ENCODE peak calls at places on chromosome 22, in nine cellular contexts. T, C, Y, V, L, Q, F, S and N are unnamed samples.
A peak's percentile ranks its signal among the peaks of the same experiment; 100 is the strongest.

GRCh38 chr22:23495614-23496444 is 84.3 kb downstream of the IGLL1 start:
- DNase-seq in C (no peak), Y (no peak), S (no peak), V (no peak), F (no peak), T (no peak), L (no peak), Q (no peak), N (no peak)

GRCh38 chr22:49068861-49069260 is 758.8 kb downstream of the BRD1 start:
- DNase-seq in L (no peak), Q (no peak), F (no peak), V (no peak), S (no peak), T (no peak), Y (no peak), C (no peak), N (no peak)

GRCh38 chr22:23504522-23504921 is 75.6 kb downstream of the IGLL1 start:
- DNase-seq in L (no peak), S (no peak), Y (no peak), C (peak; percentile 25), F (no peak), T (no peak), V (no peak), Q (no peak), N (no peak)

GRCh38 chr22:46753761-46754109 is 8.7 kb upstream of the TBC1D22A start:
- DNase-seq in S (no peak), Y (no peak), L (no peak), V (no peak), Q (no peak), F (no peak), C (no peak), T (no peak), N (no peak)

GRCh38 chr22:22588485-22589164 is 29.6 kb upstream of the PRAME start:
- DNase-seq in T (no peak), F (no peak), S (no peak), C (no peak), Y (no peak), Q (no peak), V (no peak), L (no peak), N (no peak)

GRCh38 chr22:32788884-32789624 is 12.5 kb upstream of the TIMP3 start:
- DNase-seq in Y (no peak), V (no peak), F (no peak), T (peak; percentile 72), C (no peak), Q (no peak), L (no peak), S (no peak), N (no peak)

GRCh38 chr22:44102121-44102520 is 78.0 kb downstream of the PARVB start:
- DNase-seq in Y (no peak), S (no peak), Q (no peak), T (no peak), C (no peak), L (no peak), V (no peak), F (no peak), N (no peak)

GRCh38 chr22:47154621-47155081 is 392.2 kb downstream of the TBC1D22A start:
- DNase-seq in C (peak; percentile 88), F (no peak), L (no peak), Q (no peak), V (peak; percentile 67), S (no peak), T (peak; percentile 72), Y (no peak), N (peak; percentile 79)

GRCh38 chr22:49008682-49009235 is 818.9 kb downstream of the BRD1 start:
- DNase-seq in S (no peak), F (no peak), C (no peak), Y (peak; percentile 12), V (no peak), T (no peak), Q (no peak), L (peak; percentile 69), N (peak; percentile 41)

GRCh38 chr22:48253573-48253972 is 1491.1 kb downstream of the TBC1D22A start:
- DNase-seq in C (no peak), T (no peak), F (no peak), Y (no peak), Q (no peak), V (no peak), S (no peak), L (peak; percentile 64), N (no peak)

GRCh38 chr22:17924735-17925727 is 99.3 kb downstream of the MICAL3 start:
- DNase-seq in Q (no peak), C (no peak), T (no peak), V (peak; percentile 63), Y (no peak), S (no peak), L (peak; percentile 45), F (no peak), N (no peak)

GRCh38 chr22:41524809-41525449 is 19.3 kb downstream of the POLR3H start:
- DNase-seq in T (no peak), L (peak; percentile 77), Y (peak; percentile 38), C (no peak), Q (no peak), V (no peak), F (no peak), S (no peak), N (no peak)

GRCh38 chr22:46390652-46391301 is 55.3 kb downstream of the TRMU start:
- DNase-seq in C (peak; percentile 81), Y (no peak), Q (no peak), L (no peak), V (peak; percentile 70), T (peak; percentile 22), F (peak; percentile 27), S (peak; percentile 42), N (no peak)

GRCh38 chr22:31122532-31123291 is at the start of gene INPP5J:
- DNase-seq in V (peak; percentile 35), L (no peak), T (peak; percentile 39), F (peak; percentile 58), Y (peak; percentile 84), Q (peak; percentile 44), C (peak; percentile 90), S (peak; percentile 58), N (no peak)

GRCh38 chr22:23521442-23522113 is 58.5 kb downstream of the IGLL1 start:
- DNase-seq in T (peak; percentile 69), Q (peak; percentile 46), C (peak; percentile 97), Y (peak; percentile 92), F (peak; percentile 99), S (peak; percentile 84), V (peak; percentile 66), L (peak; percentile 91), N (peak; percentile 91)

DNA sequence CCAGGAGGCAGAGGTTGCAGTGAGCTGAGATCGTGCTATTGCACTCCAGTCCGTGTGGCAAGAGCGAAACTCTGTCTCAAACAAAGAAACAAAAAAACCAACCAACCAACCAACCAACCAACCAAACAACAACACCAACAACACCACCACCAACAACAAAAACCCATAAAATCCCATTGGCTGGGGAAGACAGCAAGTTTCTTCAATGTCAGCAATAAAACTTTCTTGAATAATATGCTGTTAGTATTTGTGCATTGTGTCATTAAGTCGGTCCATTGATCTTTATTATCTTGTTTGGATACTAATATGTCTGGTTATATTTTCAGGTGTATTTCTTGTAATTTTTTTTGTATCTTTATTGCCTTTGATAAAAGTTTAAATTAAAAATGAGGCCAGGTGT is 9.3 kb downstream of the GRK3 start:
- DNase-seq in F (no peak), T (no peak), L (no peak), S (no peak), V (no peak), C (no peak), Y (no peak), Q (no peak), N (no peak)
- H3K4me3 ChIP-seq in F (no peak overlapping the region), T (no peak overlapping the region), L (no peak overlapping the region), S (no peak overlapping the region), V (no peak overlapping the region), C (no peak overlapping the region), Y (no peak overlapping the region), Q (no peak overlapping the region), N (no peak overlapping the region)

GRCh38 chr22:37054078-37054440 is 2.5 kb downstream of the KCTD17 start:
- DNase-seq in Y (peak; percentile 61), T (no peak), F (no peak), L (no peak), S (no peak), Q (no peak), V (no peak), C (no peak), N (no peak)

GRCh38 chr22:37051629-37052385 is at the start of gene KCTD17:
- DNase-seq in F (peak; percentile 80), S (peak; percentile 50), L (no peak), Q (peak; percentile 24), Y (peak; percentile 82), T (peak; percentile 50), V (peak; percentile 53), C (peak; percentile 99), N (no peak)

GRCh38 chr22:37054600-37055365 is 3.2 kb downstream of the KCTD17 start:
- DNase-seq in C (no peak), T (no peak), Y (no peak), S (no peak), V (no peak), F (no peak), L (no peak), Q (no peak), N (no peak)

GRCh38 chr22:37052386-37053309 is 1.1 kb downstream of the KCTD17 start:
- DNase-seq in Q (no peak), C (no peak), F (no peak), Y (no peak), V (no peak), S (no peak), T (no peak), L (no peak), N (no peak)

DNA sequence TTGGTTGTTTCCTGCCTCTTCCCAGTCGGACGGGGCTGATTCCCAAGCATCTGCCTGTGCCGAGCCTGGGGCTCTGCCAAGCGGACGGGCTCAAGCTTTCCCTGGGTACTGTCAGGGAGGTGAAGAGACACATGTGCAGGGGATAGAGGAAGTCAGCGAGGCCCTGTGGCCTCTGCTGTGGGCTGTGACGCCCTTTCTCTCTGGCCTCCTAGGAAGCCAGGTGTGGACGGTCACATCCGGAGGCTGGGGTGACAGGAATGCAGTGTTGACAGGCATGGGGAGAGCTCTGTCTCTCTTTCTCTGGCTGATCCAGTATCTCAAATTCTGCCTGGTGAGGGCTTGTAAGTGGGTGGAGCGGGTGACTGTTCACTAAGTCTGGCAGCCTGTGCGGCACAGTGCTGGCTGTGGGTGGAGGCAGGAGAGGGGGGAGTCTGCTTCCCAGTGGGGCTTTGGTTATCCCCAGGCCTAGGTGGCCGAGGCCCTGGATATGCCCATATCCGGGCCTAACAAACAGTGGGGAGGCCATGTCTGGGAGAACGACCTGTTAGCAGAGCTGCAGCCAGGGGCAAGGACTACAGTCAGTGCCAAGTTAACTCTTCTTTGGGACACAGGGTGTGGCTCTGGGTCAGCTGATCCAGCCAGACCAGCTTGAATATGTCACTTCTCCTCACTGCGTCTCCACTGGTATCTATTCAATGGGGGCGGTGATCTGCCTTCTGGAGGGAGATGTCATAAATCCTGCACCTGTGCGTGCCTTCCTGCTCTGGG is 2.0 kb downstream of the KCTD17 start:
- DNase-seq in Q (no peak), Y (peak; percentile 55), C (no peak), V (no peak), T (no peak), F (no peak), S (no peak), L (no peak), N (no peak)
- H3K27ac ChIP-seq in Q (no peak overlapping the region), Y (no peak overlapping the region), C (no peak overlapping the region), V (no peak overlapping the region), T (no peak overlapping the region), F (no peak overlapping the region), S (peak overlapping the region; percentile 24), L (peak overlapping the region; percentile 21), N (no peak overlapping the region)

GRCh38 chr22:29032014-29032475 is 29.6 kb downstream of the C22orf31 start:
- DNase-seq in V (no peak), S (no peak), Q (no peak), L (no peak), C (peak; percentile 44), Y (no peak), F (no peak), T (no peak), N (no peak)
- TF ChIP-seq CTCF in V (no peak), S (no peak), Q (no peak), L (no peak), C (no peak), Y (no peak), F (no peak), T (no peak), N (no peak)

GRCh38 chr22:20430641-20431519 is 6.7 kb downstream of the SCARF2 start:
- DNase-seq in Q (peak; percentile 33), V (peak; percentile 48), S (no peak), L (peak; percentile 80), Y (peak; percentile 40), T (peak; percentile 35), C (peak; percentile 57), F (peak; percentile 93), N (no peak)
- H3K4me3 ChIP-seq in Q (peak overlapping the region; percentile 52), V (peak overlapping the region; percentile 37), S (no peak overlapping the region), L (peak overlapping the region; percentile 43), Y (peak overlapping the region; percentile 27), T (peak overlapping the region; percentile 28), C (no peak overlapping the region), F (peak overlapping the region; percentile 42), N (peak overlapping the region; percentile 59)